ENCODE peak calls at places on chromosome 7, in six cellular contexts. D is CD8-positive, alpha-beta memory T cell; K is heart right ventricle; Y is colonic mucosa; O is SJSA1; W is psoas muscle. J is an unnamed sample.
A peak's percentile ranks its signal among the peaks of the same experiment; 100 is the strongest.

GRCh38 chr7:21850531-21851285 is 95.0 kb downstream of the CDCA7L start:
- DNase-seq in D (no peak), K (no peak), Y (no peak), O (no peak), W (no peak), J (peak; percentile 28)

GRCh38 chr7:34181271-34181958 is 276.1 kb downstream of the BMPER start:
- DNase-seq in D (no peak), K (no peak), Y (no peak), O (no peak), W (no peak), J (no peak)

GRCh38 chr7:4058158-4058557 is 623.9 kb upstream of the FOXK1 start:
- DNase-seq in D (no peak), K (no peak), Y (no peak), O (no peak), W (no peak), J (no peak)

GRCh38 chr7:91201731-91202130 is 62.5 kb upstream of the FZD1 start:
- DNase-seq in D (no peak), K (no peak), Y (no peak), O (no peak), W (no peak), J (no peak)

GRCh38 chr7:7761974-7762769 is 43.8 kb upstream of the RPA3 start:
- DNase-seq in D (peak; percentile 49), K (no peak), Y (no peak), O (peak; percentile 60), W (no peak), J (peak; percentile 32)

GRCh38 chr7:55073051-55073511 is 54.3 kb downstream of the EGFR start:
- DNase-seq in D (no peak), K (no peak), Y (no peak), O (peak; percentile 60), W (no peak), J (no peak)

GRCh38 chr7:87059525-87060287 is at the start of gene ELAPOR2:
- DNase-seq in D (peak; percentile 84), K (peak; percentile 84), Y (peak; percentile 81), O (peak; percentile 12), W (peak; percentile 87), J (peak; percentile 64)

GRCh38 chr7:73429218-73429617 is 4.4 kb upstream of the FZD9 start:
- DNase-seq in D (no peak), K (no peak), Y (no peak), O (no peak), W (no peak), J (no peak)

GRCh38 chr7:45151131-45151684 is 6.4 kb upstream of the RAMP3 start:
- DNase-seq in D (no peak), K (no peak), Y (no peak), O (no peak), W (peak; percentile 26), J (no peak)

GRCh38 chr7:125136341-125136740 is 206.7 kb upstream of the POT1 start:
- DNase-seq in D (no peak), K (no peak), Y (no peak), O (no peak), W (no peak), J (no peak)

GRCh38 chr7:158979635-158980351 is 123.4 kb downstream of the DYNC2I1 start:
- DNase-seq in D (no peak), K (no peak), Y (no peak), O (no peak), W (no peak), J (no peak)

GRCh38 chr7:139044813-139045794 is 9.3 kb upstream of the ZC3HAV1L start:
- DNase-seq in D (peak; percentile 40), K (no peak), Y (no peak), O (no peak), W (no peak), J (no peak)

GRCh38 chr7:111951027-111951426 is 255.2 kb downstream of the DOCK4 start:
- DNase-seq in D (no peak), K (no peak), Y (no peak), O (no peak), W (no peak), J (no peak)

GRCh38 chr7:110921478-110922210 is 169.3 kb upstream of the LRRN3 start:
- DNase-seq in D (no peak), K (no peak), Y (no peak), O (no peak), W (no peak), J (no peak)

GRCh38 chr7:12291870-12292269 is 80.8 kb downstream of the TMEM106B start:
- DNase-seq in D (no peak), K (no peak), Y (no peak), O (no peak), W (no peak), J (no peak)

GRCh38 chr7:102819151-102819550 is 70.4 kb downstream of the FAM185A start:
- DNase-seq in D (no peak), K (no peak), Y (no peak), O (no peak), W (no peak), J (no peak)

GRCh38 chr7:36151921-36152755 is 916 bp upstream of the EEPD1 start:
- DNase-seq in D (no peak), K (no peak), Y (no peak), O (no peak), W (no peak), J (no peak)

DNA sequence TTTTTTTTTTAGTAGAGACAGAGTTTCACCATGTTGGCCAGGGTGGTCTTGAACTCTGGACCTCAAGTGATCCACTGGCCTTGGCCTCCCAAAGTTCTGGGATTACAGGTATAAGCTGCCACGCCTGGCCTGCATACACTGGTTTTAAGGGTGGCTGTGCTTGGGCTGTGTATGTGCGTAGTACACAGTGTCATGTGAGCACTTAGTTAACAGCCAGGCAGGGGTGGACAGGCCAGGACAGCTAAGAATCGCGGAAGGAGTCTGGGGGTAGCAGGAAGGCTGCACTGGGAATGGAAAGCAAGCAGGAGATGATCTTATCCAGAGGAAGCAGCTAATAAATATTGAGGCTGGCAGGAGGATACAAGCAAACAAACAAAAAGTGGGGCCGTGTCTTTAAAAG is 380.0 kb upstream of the GALNT17 start:
- DNase-seq in D (no peak), K (no peak), Y (no peak), O (no peak), W (no peak), J (no peak)
- H3K27me3 ChIP-seq in D (no peaks in the 10 kb centered on the region), K (no peaks in the 10 kb centered on the region), Y (no peaks in the 10 kb centered on the region), O (no peaks in the 10 kb centered on the region), W (no peaks in the 10 kb centered on the region), J (no peaks in the 10 kb centered on the region)

DNA sequence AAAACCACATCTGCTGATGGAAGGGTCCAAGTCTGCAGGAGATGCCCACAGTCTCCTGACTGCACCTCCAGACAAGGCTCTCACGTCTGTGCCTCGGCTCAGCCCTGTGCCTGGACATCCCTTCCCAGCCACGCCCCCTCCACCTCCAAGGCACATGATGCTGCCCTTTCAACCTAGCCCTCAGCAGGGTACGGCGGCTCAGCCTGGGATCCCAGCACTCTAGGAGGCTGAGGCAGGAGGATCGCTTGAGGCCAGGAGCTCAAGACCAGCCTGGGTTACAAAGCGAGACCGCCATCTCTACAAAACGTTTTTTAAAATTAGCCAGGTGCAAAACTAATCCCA is 14.3 kb downstream of the MAD1L1 start:
- DNase-seq in D (no peak), K (no peak), Y (no peak), O (no peak), W (no peak), J (no peak)
- H3K36me3 ChIP-seq in D (peaks cover 3% of the 10 kb centered on the region), K (no peaks in the 10 kb centered on the region), Y (no peaks in the 10 kb centered on the region), O (peaks cover 74% of the 10 kb centered on the region), W (no peaks in the 10 kb centered on the region), J (peaks cover 17% of the 10 kb centered on the region)

GRCh38 chr7:88927-89921 is 103.1 kb upstream of the FAM20C start:
- DNase-seq in D (no peak), K (peak; percentile 56), Y (no peak), O (peak; percentile 81), W (peak; percentile 85), J (peak; percentile 97)
- H3K4me3 ChIP-seq in D (no peak overlapping the region), K (no peak overlapping the region), Y (no peak overlapping the region), O (no peak overlapping the region), W (no peak overlapping the region), J (no peak overlapping the region)

GRCh38 chr7:98988641-98989040 is 110.3 kb downstream of the TRRAP start:
- DNase-seq in D (no peak), K (no peak), Y (no peak), O (no peak), W (no peak), J (no peak)

GRCh38 chr7:98982686-98983085 is 104.4 kb downstream of the TRRAP start:
- DNase-seq in D (no peak), K (no peak), Y (no peak), O (no peak), W (no peak), J (no peak)

GRCh38 chr7:98981701-98982100 is 103.4 kb downstream of the TRRAP start:
- DNase-seq in D (no peak), K (no peak), Y (no peak), O (no peak), W (no peak), J (no peak)

GRCh38 chr7:98985945-98986344 is 107.6 kb downstream of the TRRAP start:
- DNase-seq in D (no peak), K (no peak), Y (no peak), O (no peak), W (no peak), J (no peak)

GRCh38 chr7:98984126-98984525 is 105.8 kb downstream of the TRRAP start:
- DNase-seq in D (no peak), K (no peak), Y (no peak), O (no peak), W (no peak), J (no peak)
- H3K27me3 ChIP-seq in D (no peaks in the 10 kb centered on the region), K (no peaks in the 10 kb centered on the region), Y (no peaks in the 10 kb centered on the region), O (no peaks in the 10 kb centered on the region), W (no peaks in the 10 kb centered on the region), J (no peaks in the 10 kb centered on the region)

GRCh38 chr7:50620418-50620817 is 55.2 kb upstream of the DDC start:
- DNase-seq in D (no peak), K (no peak), Y (no peak), O (no peak), W (no peak), J (no peak)
- H3K36me3 ChIP-seq in D (no peaks in the 10 kb centered on the region), K (no peaks in the 10 kb centered on the region), Y (no peaks in the 10 kb centered on the region), O (no peaks in the 10 kb centered on the region), W (no peaks in the 10 kb centered on the region), J (peaks cover 9% of the 10 kb centered on the region)

DNA sequence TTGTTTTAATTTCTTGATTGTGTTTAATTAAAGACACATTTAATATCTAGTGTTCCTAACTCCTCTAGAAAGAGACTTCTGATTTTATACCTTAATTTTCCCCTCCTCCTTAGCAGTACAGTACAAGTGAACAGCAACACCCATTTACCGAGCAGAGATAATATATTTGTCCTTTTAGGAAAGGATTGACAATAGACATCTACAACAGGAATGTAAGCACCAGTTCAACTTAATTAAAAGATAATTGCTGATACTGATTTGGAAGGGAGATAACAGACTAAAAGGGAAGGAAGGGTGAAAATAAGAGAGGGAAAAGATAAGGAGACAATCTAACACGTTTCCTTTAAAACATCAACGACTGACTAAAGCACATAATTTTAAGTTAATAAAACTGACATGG is 119.3 kb downstream of the SRPK2 start:
- DNase-seq in D (no peak), K (no peak), Y (no peak), O (no peak), W (no peak), J (no peak)
- H3K4me3 ChIP-seq in D (peak overlapping the region; percentile 53), K (peak overlapping the region; percentile 57), Y (peak overlapping the region; percentile 14), O (no peak overlapping the region), W (peak overlapping the region; percentile 73), J (peak overlapping the region; percentile 43)

GRCh38 chr7:141416691-141417268 is 134.4 kb upstream of the AGK start:
- DNase-seq in D (no peak), K (no peak), Y (no peak), O (no peak), W (no peak), J (no peak)
- H3K27me3 ChIP-seq in D (no peaks in the 10 kb centered on the region), K (no peaks in the 10 kb centered on the region), Y (no peaks in the 10 kb centered on the region), O (no peaks in the 10 kb centered on the region), W (no peaks in the 10 kb centered on the region), J (no peaks in the 10 kb centered on the region)